ENCODE peak calls at places on chromosomes 7 and 10, in eight cellular contexts. U, G, P, Y, V, B, L and O are unnamed samples.

GRCh38 chr7:1532456-1533254 is 2.2 kb downstream of the MAFK start:
- DNase-seq in V (peak), Y (peak), P (peak), B (peak), U (peak), L (peak), G (peak), O (peak)

GRCh38 chr7:128178611-128179010 is 62.5 kb upstream of the LEP start:
- DNase-seq in P (no peak), U (no peak), B (no peak), V (no peak), L (no peak), Y (no peak), G (no peak), O (no peak)

GRCh38 chr10:131094406-131095108 is 217.0 kb downstream of the TCERG1L start:
- DNase-seq in U (no peak), Y (no peak), B (no peak), G (no peak), L (peak), V (no peak), P (no peak), O (no peak)

GRCh38 chr7:138499340-138499739 is 39.3 kb downstream of the TRIM24 start:
- DNase-seq in P (no peak), U (no peak), Y (no peak), G (no peak), L (no peak), B (no peak), V (no peak), O (no peak)

GRCh38 chr10:24259365-24260125 is 50.6 kb downstream of the KIAA1217 start:
- DNase-seq in V (no peak), Y (no peak), P (no peak), L (no peak), B (no peak), U (no peak), G (no peak), O (no peak)

GRCh38 chr7:156347132-156347531 is 293.4 kb upstream of the RNF32 start:
- DNase-seq in V (no peak), G (no peak), Y (no peak), U (no peak), B (no peak), L (no peak), P (no peak), O (no peak)

GRCh38 chr10:11824376-11824775 is 1.2 kb downstream of the PROSER2 start:
- DNase-seq in G (no peak), Y (no peak), V (no peak), B (no peak), P (no peak), U (peak), L (no peak), O (no peak)

GRCh38 chr7:65946895-65947294 is 35.1 kb downstream of the GUSB start:
- DNase-seq in Y (no peak), B (no peak), L (no peak), V (no peak), U (peak), P (no peak), G (no peak), O (no peak)

GRCh38 chr7:17937506-17938115 is 2.7 kb downstream of the SNX13 start:
- DNase-seq in U (peak), V (no peak), P (no peak), Y (no peak), B (no peak), L (no peak), G (no peak), O (no peak)

GRCh38 chr7:117143580-117143979 is 179.3 kb downstream of the WNT2 start:
- DNase-seq in P (no peak), G (no peak), L (no peak), V (no peak), B (no peak), Y (no peak), U (peak), O (no peak)

GRCh38 chr10:46096909-46097575 is 51.0 kb upstream of the MSMB start:
- DNase-seq in L (no peak), U (no peak), B (no peak), V (no peak), Y (no peak), P (no peak), G (no peak), O (no peak)

GRCh38 chr10:12703141-12703540 is 298.4 kb downstream of the CCDC3 start:
- DNase-seq in U (no peak), V (no peak), Y (no peak), P (no peak), G (no peak), L (no peak), B (no peak), O (no peak)

GRCh38 chr10:9833871-9834454 is 1183.7 kb upstream of the CELF2 start:
- DNase-seq in Y (no peak), P (no peak), U (no peak), V (no peak), B (no peak), G (no peak), L (no peak), O (no peak)

GRCh38 chr10:62045765-62046521 is 144.4 kb downstream of the ARID5B start:
- DNase-seq in P (no peak), G (peak), V (no peak), B (no peak), Y (no peak), L (no peak), U (peak), O (no peak)

GRCh38 chr7:45564886-45565455 is 9.2 kb upstream of the ADCY1 start:
- DNase-seq in U (no peak), V (no peak), Y (no peak), B (no peak), L (no peak), G (no peak), P (no peak), O (no peak)

GRCh38 chr10:114541081-114541833 is 116.8 kb downstream of the ABLIM1 start:
- DNase-seq in L (no peak), V (peak), B (no peak), U (peak), P (peak), G (peak), Y (peak), O (peak)

GRCh38 chr7:148318838-148319237 is 271.7 kb upstream of the C7orf33 start:
- DNase-seq in B (no peak), P (no peak), V (no peak), Y (no peak), U (no peak), L (no peak), G (no peak), O (no peak)

GRCh38 chr10:72886596-72887522 is 6.7 kb upstream of the OIT3 start:
- DNase-seq in B (no peak), U (peak), V (no peak), L (no peak), Y (no peak), G (peak), P (no peak), O (no peak)

GRCh38 chr7:47833211-47833610 is 115.1 kb downstream of the PKD1L1 start:
- DNase-seq in P (no peak), G (no peak), B (no peak), Y (no peak), L (no peak), V (no peak), U (no peak), O (no peak)

GRCh38 chr7:116292381-116292780 is 82.0 kb downstream of the TES start:
- DNase-seq in P (no peak), B (no peak), Y (no peak), L (no peak), U (no peak), G (no peak), V (no peak), O (no peak)

GRCh38 chr10:88931548-88931947 is 21.0 kb downstream of the ACTA2 start:
- DNase-seq in B (no peak), G (no peak), L (no peak), P (no peak), Y (no peak), V (no peak), U (peak), O (no peak)

GRCh38 chr10:132926777-132927650 is 15.4 kb downstream of the CFAP46 start:
- DNase-seq in P (no peak), L (peak), U (no peak), V (no peak), Y (no peak), G (no peak), B (peak), O (no peak)

GRCh38 chr7:41880107-41880506 is 177.2 kb upstream of the INHBA start:
- DNase-seq in Y (no peak), B (no peak), L (no peak), G (no peak), V (no peak), U (peak), P (no peak), O (no peak)

GRCh38 chr7:98133181-98133580 is 26.5 kb downstream of the LMTK2 start:
- DNase-seq in U (no peak), L (no peak), B (no peak), P (no peak), G (no peak), V (no peak), Y (no peak), O (no peak)

GRCh38 chr10:99620713-99621453 is 644 bp upstream of the SLC25A28 start:
- DNase-seq in P (peak), U (peak), L (peak), G (peak), B (peak), V (peak), Y (peak), O (peak)
- TF ChIP-seq CTCF in P (no peak), U (no peak), L (peak), G (peak), B (no peak), V (no peak), Y (no peak), O (no peak)

GRCh38 chr10:117980755-117981525 is 65.8 kb downstream of the RAB11FIP2 start:
- DNase-seq in U (no peak), V (no peak), L (no peak), B (no peak), G (no peak), Y (no peak), P (no peak), O (no peak)
- H3K27ac ChIP-seq in U (no peak), V (no peak), L (no peak), B (no peak), G (no peak), Y (no peak), P (no peak), O (no peak)

DNA sequence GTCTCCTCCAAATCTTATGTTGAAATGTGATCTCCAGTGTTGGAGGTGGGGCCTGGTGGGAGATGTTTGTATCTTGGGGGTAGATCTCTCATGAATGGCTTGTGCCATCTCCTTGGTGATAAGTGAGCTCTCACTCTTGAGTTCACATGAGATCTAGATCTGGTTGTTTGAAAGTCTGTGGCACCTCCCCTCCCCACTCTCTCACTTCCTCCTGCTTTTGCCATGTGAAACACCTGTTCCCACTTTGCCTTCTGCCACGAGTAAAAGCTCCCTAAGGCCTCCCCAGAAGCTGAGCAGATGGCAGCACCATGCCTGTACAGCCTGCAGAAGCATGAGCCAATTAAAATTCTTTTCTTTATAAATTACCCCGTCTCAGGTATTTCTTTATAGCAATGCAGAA is 23.5 kb downstream of the TMEM229A start:
- DNase-seq in G (no peak), L (no peak), V (no peak), B (no peak), U (no peak), P (no peak), Y (no peak), O (no peak)
- TF ChIP-seq CTCF in G (no peak), L (no peak), V (no peak), B (no peak), U (no peak), P (no peak), Y (no peak), O (no peak)

DNA sequence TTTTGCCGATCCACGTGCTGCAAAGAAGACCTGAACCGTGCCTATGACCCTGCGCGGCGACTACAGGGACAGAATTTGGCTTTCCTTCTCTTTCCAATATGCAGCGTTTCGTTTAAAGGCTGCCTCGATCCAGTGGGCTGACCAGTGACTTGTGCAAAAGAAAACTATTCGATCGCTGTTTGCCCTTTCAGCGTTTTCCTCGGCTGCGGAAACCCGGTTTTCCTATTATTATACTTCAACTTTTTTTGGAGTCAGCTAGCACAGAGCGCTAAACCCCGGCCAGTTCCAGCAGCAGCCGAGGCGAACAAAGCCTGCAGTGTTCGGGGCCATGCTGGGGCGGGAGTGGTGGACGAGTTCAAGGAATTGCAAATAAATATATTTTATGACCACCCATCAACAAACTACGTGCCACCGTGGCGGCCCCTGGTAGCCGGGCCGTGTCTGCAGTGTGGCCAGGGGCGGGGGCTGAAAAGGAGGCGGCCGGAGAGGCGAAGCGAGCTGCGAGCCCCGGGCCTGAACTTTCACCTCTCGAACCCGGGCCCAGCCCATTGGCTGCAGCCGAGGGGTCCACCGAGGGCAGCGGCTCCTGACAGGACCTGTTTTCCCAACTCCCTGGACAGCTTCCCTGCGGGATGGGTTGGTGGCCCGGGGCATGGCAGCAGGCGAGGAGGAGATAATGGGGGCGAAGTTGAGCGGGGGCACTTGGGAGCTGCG is 164.3 kb upstream of the PPP1R3A start:
- DNase-seq in U (no peak), G (peak), V (peak), L (peak), P (peak), B (peak), Y (no peak), O (no peak)
- H3K27ac ChIP-seq in U (no peak), G (no peak), V (peak), L (no peak), P (peak), B (peak), Y (no peak), O (no peak)

DNA sequence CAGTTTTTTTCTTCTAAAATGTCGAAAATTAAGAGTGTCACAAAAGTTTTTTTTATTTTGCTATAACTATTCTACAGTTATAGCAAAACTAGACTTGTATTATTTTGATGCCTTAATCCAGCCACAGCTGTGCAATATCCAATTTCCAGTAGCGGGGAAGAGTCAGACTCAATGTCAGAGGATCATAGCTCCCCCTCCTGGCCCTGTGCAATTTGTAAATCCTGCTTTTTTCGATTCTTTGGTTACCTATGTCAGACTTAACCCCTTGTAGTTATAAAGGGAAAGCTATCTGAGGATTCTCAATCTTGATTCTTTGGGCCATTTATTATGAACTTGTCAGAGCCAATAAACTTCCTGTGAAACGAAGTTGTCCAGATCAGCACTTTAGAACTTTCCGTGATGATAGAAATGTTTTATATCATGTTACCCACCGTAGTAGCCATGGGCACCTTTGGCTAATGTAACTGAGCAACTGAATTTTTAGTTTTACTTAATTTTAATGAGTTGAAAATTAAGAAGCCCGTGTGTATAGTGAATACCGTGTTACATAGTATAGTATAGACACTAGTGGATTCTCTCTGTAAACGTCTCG is 87.7 kb upstream of the PRKCQ start:
- DNase-seq in B (no peak), P (no peak), G (peak), Y (no peak), L (no peak), U (peak), V (no peak), O (peak)
- TF ChIP-seq CTCF in B (peak), P (peak), G (peak), Y (peak), L (peak), U (peak), V (peak), O (peak)

GRCh38 chr7:84111842-84112241 is 82.7 kb downstream of the SEMA3A start:
- DNase-seq in U (no peak), Y (no peak), B (no peak), G (no peak), P (no peak), L (no peak), V (no peak), O (no peak)

GRCh38 chr7:84108119-84108518 is 86.5 kb downstream of the SEMA3A start:
- DNase-seq in V (no peak), L (no peak), Y (no peak), G (no peak), P (no peak), B (no peak), U (no peak), O (no peak)

GRCh38 chr7:84108787-84109186 is 85.8 kb downstream of the SEMA3A start:
- DNase-seq in Y (no peak), L (no peak), P (no peak), B (no peak), U (no peak), V (no peak), G (no peak), O (no peak)

GRCh38 chr7:84112771-84113170 is 81.8 kb downstream of the SEMA3A start:
- DNase-seq in G (peak), V (no peak), Y (no peak), P (no peak), L (no peak), U (no peak), B (no peak), O (no peak)

DNA sequence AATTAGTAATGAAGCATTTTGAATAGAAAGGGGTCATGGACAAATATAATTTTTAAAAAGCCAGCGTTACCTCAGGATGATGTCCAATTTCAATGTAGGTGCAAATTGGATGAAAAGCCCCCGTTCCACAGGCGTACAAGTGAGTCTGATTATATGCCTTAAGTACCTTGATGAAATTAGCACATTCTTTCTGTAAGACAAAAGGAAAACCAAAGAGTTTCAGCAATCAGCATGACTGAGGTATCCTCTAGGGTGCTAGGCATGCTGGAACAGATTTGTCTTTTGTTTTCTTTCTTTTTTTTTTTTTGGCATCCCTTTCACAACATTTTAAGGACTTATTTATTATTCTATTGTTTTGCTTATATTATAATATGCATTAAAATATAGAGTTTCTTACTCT is 84.2 kb downstream of the SEMA3A start:
- DNase-seq in G (no peak), P (no peak), V (no peak), Y (no peak), U (no peak), B (no peak), L (no peak), O (no peak)
- H3K27ac ChIP-seq in G (no peak), P (no peak), V (no peak), Y (no peak), U (no peak), B (no peak), L (no peak), O (no peak)

GRCh38 chr7:158774916-158775315 is 54.4 kb downstream of the ESYT2 start:
- DNase-seq in Y (no peak), G (no peak), U (peak), P (no peak), V (no peak), B (no peak), L (no peak), O (no peak)

GRCh38 chr7:158776474-158776873 is 52.8 kb downstream of the ESYT2 start:
- DNase-seq in B (no peak), G (no peak), Y (no peak), V (no peak), L (no peak), U (no peak), P (no peak), O (no peak)

GRCh38 chr7:158777793-158778192 is 51.5 kb downstream of the ESYT2 start:
- DNase-seq in V (no peak), G (no peak), B (no peak), P (no peak), Y (no peak), L (no peak), U (no peak), O (no peak)

GRCh38 chr7:158771213-158771817 is 58.0 kb downstream of the ESYT2 start:
- DNase-seq in B (no peak), U (no peak), P (no peak), G (no peak), L (no peak), V (no peak), Y (no peak), O (no peak)

DNA sequence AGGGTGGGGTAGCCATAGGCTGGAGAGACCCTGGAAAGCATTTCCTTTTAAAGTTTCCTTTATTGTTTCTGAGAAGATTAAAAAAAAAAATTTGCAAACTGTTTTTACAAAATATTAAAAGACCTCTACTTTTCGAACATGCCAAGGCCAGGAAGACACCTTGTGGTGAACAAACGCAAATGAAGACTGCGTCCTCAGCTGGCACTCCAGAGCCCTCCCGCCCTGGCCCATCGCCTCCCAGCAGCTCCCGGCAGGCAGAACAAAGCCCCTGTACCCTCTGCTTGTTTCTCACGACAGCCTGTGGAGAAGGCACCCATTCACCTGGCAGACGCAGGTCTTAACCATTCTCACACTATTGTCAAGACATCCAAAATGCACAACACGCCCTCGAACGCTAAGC is 56.4 kb downstream of the ESYT2 start:
- DNase-seq in P (no peak), G (no peak), B (no peak), Y (no peak), L (no peak), V (no peak), U (no peak), O (no peak)
- TF ChIP-seq CTCF in P (no peak), G (no peak), B (no peak), Y (no peak), L (no peak), V (no peak), U (no peak), O (no peak)

GRCh38 chr7:79308176-79308575 is 145.3 kb downstream of the MAGI2 start:
- DNase-seq in L (no peak), U (no peak), P (no peak), B (no peak), G (no peak), Y (no peak), V (no peak), O (no peak)
- H3K27ac ChIP-seq in L (no peak), U (no peak), P (no peak), B (no peak), G (no peak), Y (no peak), V (no peak), O (no peak)